ENCODE peak calls at places on chromosome 22, in ten cellular contexts. R, L, F, X, V, W, K, S, A and O are unnamed samples.

GRCh38 chr22:28051787-28052356 is 132.8 kb upstream of the PITPNB start:
- DNase-seq in R (peak; percentile 53), L (no peak), F (peak; percentile 74), X (peak; percentile 84), V (peak; percentile 67), W (peak; percentile 72), K (peak; percentile 31), S (peak; percentile 79), A (peak; percentile 61), O (peak; percentile 76)

GRCh38 chr22:44988671-44989070 is 21.1 kb downstream of the PHF21B start:
- DNase-seq in R (no peak), L (no peak), F (no peak), X (no peak), V (no peak), W (no peak), K (no peak), S (no peak), A (no peak), O (no peak)

GRCh38 chr22:48836673-48837340 is 990.9 kb downstream of the BRD1 start:
- DNase-seq in R (no peak), L (peak; percentile 42), F (no peak), X (no peak), V (no peak), W (no peak), K (no peak), S (no peak), A (no peak), O (no peak)

GRCh38 chr22:41048791-41049717 is 43.3 kb upstream of the EP300 start:
- DNase-seq in R (no peak), L (peak; percentile 76), F (peak; percentile 34), X (peak; percentile 89), V (peak; percentile 56), W (no peak), K (no peak), S (peak; percentile 80), A (peak; percentile 80), O (peak; percentile 87)

GRCh38 chr22:35315855-35316745 is 16.4 kb downstream of the TOM1 start:
- DNase-seq in R (no peak), L (peak; percentile 64), F (no peak), X (peak; percentile 65), V (no peak), W (peak; percentile 72), K (no peak), S (no peak), A (no peak), O (peak; percentile 70)

GRCh38 chr22:32695451-32695891 is 106.0 kb upstream of the TIMP3 start:
- DNase-seq in R (peak; percentile 55), L (no peak), F (no peak), X (no peak), V (no peak), W (no peak), K (no peak), S (no peak), A (peak; percentile 95), O (no peak)

GRCh38 chr22:44928711-44929347 is 81.0 kb downstream of the PHF21B start:
- DNase-seq in R (no peak), L (peak; percentile 37), F (no peak), X (peak; percentile 18), V (no peak), W (no peak), K (no peak), S (no peak), A (no peak), O (no peak)

GRCh38 chr22:45503816-45504702 is 1.4 kb downstream of the FBLN1 start:
- DNase-seq in R (no peak), L (no peak), F (no peak), X (no peak), V (no peak), W (no peak), K (no peak), S (no peak), A (peak; percentile 72), O (no peak)

GRCh38 chr22:35552186-35552842 is 11.7 kb downstream of the RASD2 start:
- DNase-seq in R (peak; percentile 30), L (peak; percentile 80), F (no peak), X (no peak), V (peak; percentile 50), W (no peak), K (peak; percentile 82), S (peak; percentile 64), A (no peak), O (no peak)

GRCh38 chr22:17665884-17666283 is 27.3 kb downstream of the BCL2L13 start:
- DNase-seq in R (no peak), L (no peak), F (no peak), X (no peak), V (no peak), W (no peak), K (no peak), S (no peak), A (peak; percentile 25), O (no peak)

GRCh38 chr22:30413745-30414524 is 11.6 kb upstream of the MTFP1 start:
- DNase-seq in R (no peak), L (no peak), F (no peak), X (no peak), V (no peak), W (no peak), K (no peak), S (no peak), A (no peak), O (no peak)
- H3K4me3 ChIP-seq in R (no peak overlapping the region), L (no peak overlapping the region), F (no peak overlapping the region), X (no peak overlapping the region), V (no peak overlapping the region), W (no peak overlapping the region), K (no peak overlapping the region), S (no peak overlapping the region), A (no peak overlapping the region), O (no peak overlapping the region)

GRCh38 chr22:49960159-49960966 is at the start of gene PIM3:
- DNase-seq in R (peak; percentile 95), L (peak; percentile 97), F (peak; percentile 97), X (peak; percentile 97), V (peak; percentile 97), W (peak; percentile 97), K (peak; percentile 89), S (peak; percentile 95), A (peak; percentile 95), O (peak; percentile 96)

GRCh38 chr22:49958462-49958921 is 2.1 kb upstream of the PIM3 start:
- DNase-seq in R (no peak), L (peak; percentile 76), F (peak; percentile 26), X (peak; percentile 65), V (no peak), W (no peak), K (no peak), S (no peak), A (no peak), O (no peak)

GRCh38 chr22:49958961-49959781 is 1.4 kb upstream of the PIM3 start:
- DNase-seq in R (no peak), L (peak; percentile 82), F (peak; percentile 49), X (peak; percentile 74), V (peak; percentile 26), W (no peak), K (no peak), S (no peak), A (no peak), O (no peak)

GRCh38 chr22:49960967-49961600 is 512 bp downstream of the PIM3 start:
- DNase-seq in R (peak; percentile 36), L (peak; percentile 93), F (peak; percentile 44), X (peak; percentile 76), V (peak; percentile 55), W (peak; percentile 61), K (peak; percentile 54), S (no peak), A (no peak), O (peak; percentile 69)

GRCh38 chr22:49959782-49960158 is 802 bp upstream of the PIM3 start:
- DNase-seq in R (peak; percentile 39), L (no peak), F (peak; percentile 66), X (peak; percentile 81), V (peak; percentile 73), W (peak; percentile 81), K (no peak), S (no peak), A (no peak), O (peak; percentile 51)
- TF ChIP-seq POLR2A in R (no peak), L (no peak), F (no peak), X (no peak), V (no peak), W (no peak), K (no peak), S (no peak), A (no peak), O (no peak)

GRCh38 chr22:21942939-21943338 is 9.7 kb downstream of the PPM1F start:
- DNase-seq in R (no peak), L (peak; percentile 70), F (no peak), X (peak; percentile 80), V (no peak), W (no peak), K (no peak), S (no peak), A (no peak), O (no peak)

GRCh38 chr22:21940521-21940920 is 12.1 kb downstream of the PPM1F start:
- DNase-seq in R (no peak), L (no peak), F (no peak), X (no peak), V (no peak), W (no peak), K (no peak), S (no peak), A (no peak), O (no peak)

GRCh38 chr22:21943571-21944448 is 8.8 kb downstream of the PPM1F start:
- DNase-seq in R (no peak), L (peak; percentile 65), F (no peak), X (no peak), V (no peak), W (peak; percentile 85), K (no peak), S (no peak), A (no peak), O (no peak)

GRCh38 chr22:21942407-21942895 is 10.2 kb downstream of the PPM1F start:
- DNase-seq in R (peak; percentile 49), L (peak; percentile 92), F (peak; percentile 38), X (peak; percentile 91), V (peak; percentile 52), W (peak; percentile 76), K (no peak), S (no peak), A (peak; percentile 88), O (peak; percentile 83)

DNA sequence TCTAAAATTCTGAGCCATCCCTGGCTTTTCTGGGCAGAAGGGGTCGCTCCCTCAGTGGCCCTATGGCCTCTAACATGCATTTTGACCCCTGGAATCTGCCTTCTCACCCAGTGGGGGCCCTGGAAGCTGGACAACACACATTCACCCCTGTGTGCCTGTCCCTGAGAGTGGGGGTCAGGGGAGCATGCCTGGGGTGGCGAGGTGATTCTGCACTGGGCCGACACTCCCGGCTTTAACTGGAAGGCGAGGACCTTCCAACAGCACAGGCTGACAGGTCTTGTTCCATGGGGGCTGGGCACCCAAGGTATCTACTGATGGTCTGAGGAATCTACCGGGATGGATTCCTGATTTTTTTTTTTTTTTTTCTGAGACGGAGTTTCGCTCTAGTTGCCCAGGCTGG is 10.7 kb downstream of the PPM1F start:
- DNase-seq in R (no peak), L (no peak), F (no peak), X (no peak), V (no peak), W (no peak), K (no peak), S (no peak), A (no peak), O (no peak)
- H3K4me1 ChIP-seq in R (peaks cover 26% of the 10 kb centered on the region), L (peaks cover 87% of the 10 kb centered on the region), F (peaks cover 53% of the 10 kb centered on the region), X (peaks cover 56% of the 10 kb centered on the region), V (peaks cover 33% of the 10 kb centered on the region), W (peaks cover 44% of the 10 kb centered on the region), K (peaks cover 10% of the 10 kb centered on the region), S (peaks cover 19% of the 10 kb centered on the region), A (peaks cover 25% of the 10 kb centered on the region), O (peaks cover 38% of the 10 kb centered on the region)

DNA sequence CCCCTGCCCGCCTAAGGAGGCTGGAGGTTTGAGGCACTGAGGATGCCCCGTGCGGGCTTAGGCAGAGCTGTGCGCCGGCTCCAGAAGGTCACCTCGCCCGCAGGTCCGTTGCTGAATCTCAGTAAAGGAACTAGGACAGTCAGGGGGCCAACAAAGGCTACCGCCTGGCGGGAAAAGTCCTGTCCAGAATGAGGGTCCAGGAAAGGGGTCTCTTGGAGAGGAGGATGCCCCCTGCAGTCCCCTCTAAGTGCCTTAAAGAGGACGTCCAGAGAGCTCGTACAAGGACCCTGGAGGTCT is 549 bp downstream of the PVALB start:
- DNase-seq in R (peak; percentile 10), L (no peak), F (no peak), X (no peak), V (no peak), W (no peak), K (no peak), S (no peak), A (no peak), O (no peak)
- H3K4me3 ChIP-seq in R (peak overlapping the region; percentile 46), L (peak overlapping the region; percentile 11), F (no peak overlapping the region), X (no peak overlapping the region), V (no peak overlapping the region), W (peak overlapping the region; percentile 19), K (no peak overlapping the region), S (peak overlapping the region; percentile 55), A (no peak overlapping the region), O (no peak overlapping the region)